ENCODE peak calls at places on chromosomes 12 and 14, in five cellular contexts. Q is spleen; C is naive thymus-derived CD4-positive, alpha-beta T cell; T is RWPE1; K is heart left ventricle. A is an unnamed sample.
A peak's percentile ranks its signal among the peaks of the same experiment; 100 is the strongest.

GRCh38 chr12:4214912-4215861 is 58.4 kb upstream of the CCND2 start:
- DNase-seq in K (peak; percentile 65), Q (peak; percentile 91), C (peak; percentile 19), T (no peak), A (no peak)

GRCh38 chr12:106288134-106288509 is 14.4 kb upstream of the TCP11L2 start:
- DNase-seq in Q (no peak), C (no peak), K (no peak), T (no peak), A (no peak)

GRCh38 chr12:47783821-47784819 is 11.1 kb downstream of the SLC48A1 start:
- DNase-seq in K (no peak), Q (peak; percentile 67), C (no peak), T (no peak), A (no peak)

GRCh38 chr14:93085916-93086315 is 29.8 kb downstream of the ITPK1 start:
- DNase-seq in K (no peak), T (peak; percentile 58), C (no peak), Q (no peak), A (peak; percentile 34)

GRCh38 chr14:83733670-83734069 is 1796.3 kb upstream of the FLRT2 start:
- DNase-seq in T (no peak), K (no peak), C (no peak), Q (no peak), A (no peak)

GRCh38 chr12:126727218-126727601 is 1539.8 kb upstream of the TMEM132C start:
- DNase-seq in Q (no peak), K (no peak), C (no peak), T (no peak), A (no peak)

GRCh38 chr14:99721792-99722516 is 37.9 kb downstream of the CYP46A1 start:
- DNase-seq in C (no peak), T (no peak), Q (no peak), K (no peak), A (no peak)

GRCh38 chr12:70248916-70249315 is 5.7 kb downstream of the CNOT2 start:
- DNase-seq in C (no peak), T (no peak), Q (no peak), K (no peak), A (no peak)

GRCh38 chr12:56103066-56103711 is 1.2 kb upstream of the PA2G4 start:
- DNase-seq in T (no peak), Q (no peak), C (peak; percentile 56), K (no peak), A (no peak)
- H3K27ac ChIP-seq in T (no peak overlapping the region), Q (peak overlapping the region; percentile 89), C (peak overlapping the region; percentile 82), K (peak overlapping the region; percentile 89), A (peak overlapping the region; percentile 72)

GRCh38 chr12:132700212-132700913 is 10.3 kb upstream of the PGAM5 start:
- DNase-seq in K (no peak), C (no peak), Q (no peak), T (no peak), A (no peak)

GRCh38 chr12:132703611-132704010 is 7.0 kb upstream of the PGAM5 start:
- DNase-seq in Q (no peak), C (no peak), T (no peak), K (no peak), A (no peak)

GRCh38 chr12:132707241-132707640 is 3.4 kb upstream of the PGAM5 start:
- DNase-seq in C (no peak), T (no peak), K (no peak), Q (no peak), A (no peak)

GRCh38 chr12:132698336-132698735 is 10.9 kb downstream of the PXMP2 start:
- DNase-seq in C (no peak), K (no peak), Q (no peak), T (no peak), A (no peak)

DNA sequence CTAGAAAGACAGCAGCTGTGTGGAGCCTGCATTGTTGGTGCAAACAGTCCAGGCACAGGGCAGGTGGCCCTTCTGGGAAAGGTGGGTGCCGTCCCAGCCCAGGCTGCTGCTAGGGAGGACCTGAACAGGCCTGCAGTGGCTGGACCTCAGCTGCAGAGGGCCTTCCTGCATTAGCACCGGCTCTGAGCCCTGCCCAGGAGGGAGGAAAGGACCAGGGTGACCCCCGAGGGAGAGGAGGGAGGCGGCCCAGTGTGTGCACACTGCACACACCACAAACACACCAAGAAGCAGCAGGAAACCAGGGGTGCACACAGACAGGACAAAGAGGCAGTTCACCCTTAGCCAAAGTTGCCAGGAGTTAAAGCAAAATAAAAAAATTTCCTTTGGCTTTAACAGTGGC is 8.0 kb upstream of the PGAM5 start:
- DNase-seq in Q (no peak), C (no peak), K (no peak), T (no peak), A (no peak)
- H3K27ac ChIP-seq in Q (no peak overlapping the region), C (no peak overlapping the region), K (no peak overlapping the region), T (peak overlapping the region; percentile 8), A (no peak overlapping the region)

DNA sequence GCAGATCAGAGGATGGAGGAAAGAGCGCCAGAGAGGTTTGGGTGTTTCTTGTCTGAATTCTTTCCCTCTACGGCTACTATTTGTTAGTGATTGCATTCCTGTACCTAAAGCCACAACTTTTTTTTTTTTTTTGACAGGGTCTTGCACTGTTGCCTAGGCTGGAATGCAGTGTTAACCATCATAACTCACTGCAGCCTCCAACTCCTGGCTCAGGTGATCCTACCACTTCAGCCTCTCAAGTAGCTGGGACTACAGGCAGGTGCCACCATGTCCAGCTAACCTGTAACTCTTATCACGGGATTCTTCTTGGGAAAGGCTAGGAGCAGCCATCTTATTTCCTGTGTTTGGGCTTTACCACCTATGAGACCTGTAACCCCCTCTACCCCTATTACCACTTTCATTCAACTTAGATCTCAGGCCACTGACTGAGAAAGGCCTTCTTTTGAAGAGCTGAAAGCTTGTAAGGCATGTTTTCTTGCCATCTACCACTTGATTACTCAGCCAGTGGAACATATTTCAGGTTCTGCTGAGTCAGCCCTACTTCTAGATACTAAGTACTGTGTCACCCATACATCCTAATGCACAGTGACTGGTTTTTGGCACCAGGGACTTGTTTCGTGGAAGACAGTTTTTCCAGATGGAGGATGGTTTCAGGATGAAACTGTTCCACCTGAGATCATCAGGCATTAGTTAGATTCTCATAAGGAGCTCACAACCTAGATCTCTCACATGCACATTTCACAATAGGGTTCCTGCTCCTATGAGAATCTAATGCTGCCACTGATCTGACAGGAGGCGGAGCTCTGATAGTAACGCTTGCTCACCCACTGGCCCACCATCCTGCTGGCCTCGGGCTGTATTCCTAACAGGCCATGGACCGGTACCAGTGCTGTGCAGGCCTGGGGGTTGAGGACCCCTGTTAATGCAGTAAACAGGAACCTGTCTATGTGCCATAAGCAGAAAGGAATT is 6.9 kb downstream of the VEZT start:
- DNase-seq in K (no peak), T (no peak), Q (no peak), C (no peak), A (no peak)
- H3K27ac ChIP-seq in K (no peak overlapping the region), T (peak overlapping the region; percentile 7), Q (no peak overlapping the region), C (no peak overlapping the region), A (peak overlapping the region; percentile 41)

DNA sequence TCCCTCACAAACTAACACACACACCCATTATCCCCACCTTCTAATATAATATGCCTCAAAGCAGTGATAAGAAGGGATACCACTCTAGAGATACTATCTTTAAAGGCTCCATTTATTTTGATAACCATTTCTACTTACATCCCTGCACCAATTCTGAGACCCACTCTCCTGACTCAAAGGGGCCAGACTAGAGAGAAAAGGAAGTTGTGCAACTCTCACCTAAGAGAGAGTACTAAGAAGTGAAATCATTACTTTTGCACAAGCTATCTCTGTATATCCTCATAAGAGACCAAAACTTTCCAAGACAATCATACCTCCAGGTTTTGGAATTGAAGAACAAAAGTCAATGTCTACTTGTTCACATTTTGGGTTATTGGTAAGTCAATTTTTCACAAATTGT is 45.4 kb upstream of the USP15 start:
- DNase-seq in Q (no peak), C (no peak), K (no peak), T (no peak), A (no peak)
- H3K27ac ChIP-seq in Q (peak overlapping the region; percentile 41), C (no peak overlapping the region), K (no peak overlapping the region), T (no peak overlapping the region), A (no peak overlapping the region)

GRCh38 chr14:76767681-76768055 is 6.4 kb downstream of the VASH1 start:
- DNase-seq in T (no peak), K (peak; percentile 8), Q (peak; percentile 61), C (no peak), A (no peak)
- H3K27ac ChIP-seq in T (no peak overlapping the region), K (peak overlapping the region; percentile 91), Q (peak overlapping the region; percentile 78), C (no peak overlapping the region), A (no peak overlapping the region)

GRCh38 chr14:64623576-64624165 is 73.9 kb downstream of the PPP1R36 start:
- DNase-seq in C (no peak), Q (no peak), K (no peak), T (no peak), A (no peak)

GRCh38 chr14:64630778-64631177 is 73.4 kb upstream of the PLEKHG3 start:
- DNase-seq in K (no peak), C (no peak), Q (no peak), T (no peak), A (no peak)

GRCh38 chr14:64632056-64632455 is 72.2 kb upstream of the PLEKHG3 start:
- DNase-seq in C (no peak), Q (no peak), K (no peak), T (no peak), A (no peak)

GRCh38 chr14:64625363-64626232 is 75.8 kb downstream of the PPP1R36 start:
- DNase-seq in C (no peak), Q (no peak), K (peak; percentile 37), T (no peak), A (no peak)

GRCh38 chr14:64628940-64629403 is 75.3 kb upstream of the PLEKHG3 start:
- DNase-seq in K (no peak), T (peak; percentile 62), Q (no peak), C (no peak), A (peak; percentile 62)
- H3K27ac ChIP-seq in K (no peak overlapping the region), T (peak overlapping the region; percentile 77), Q (no peak overlapping the region), C (no peak overlapping the region), A (peak overlapping the region; percentile 15)

GRCh38 chr12:66482880-66483279 is 180.6 kb downstream of the HELB start:
- DNase-seq in C (no peak), Q (no peak), T (no peak), K (no peak), A (no peak)
- H3K27ac ChIP-seq in C (no peak overlapping the region), Q (no peak overlapping the region), T (no peak overlapping the region), K (no peak overlapping the region), A (no peak overlapping the region)

GRCh38 chr12:123106640-123107359 is 44.1 kb downstream of the PITPNM2 start:
- DNase-seq in Q (peak; percentile 93), T (no peak), C (peak; percentile 45), K (peak; percentile 78), A (no peak)
- H3K27ac ChIP-seq in Q (peak overlapping the region; percentile 59), T (peak overlapping the region; percentile 13), C (peak overlapping the region; percentile 62), K (peak overlapping the region; percentile 85), A (no peak overlapping the region)

A was measured in epithelial cell of prostate.